ENCODE peak calls at places on chromosomes 2 and 18, in six cellular contexts. J, Y, E, F, S and C are unnamed samples.

GRCh38 chr2:234463626-234464290 is 33.1 kb downstream of the ARL4C start:
- DNase-seq in S (no peak), F (no peak), E (no peak), J (no peak), Y (no peak), C (no peak)

GRCh38 chr2:109326306-109326705 is 197.3 kb downstream of the SH3RF3 start:
- DNase-seq in F (no peak), E (no peak), Y (no peak), S (no peak), J (no peak), C (no peak)

GRCh38 chr2:36834721-36835120 is 131.6 kb downstream of the STRN start:
- DNase-seq in E (no peak), J (no peak), Y (no peak), F (no peak), S (no peak), C (no peak)

GRCh38 chr2:203579131-203579643 is 44.1 kb upstream of the RAPH1 start:
- DNase-seq in E (no peak), Y (no peak), S (peak), F (peak), J (peak), C (no peak)

GRCh38 chr2:199488772-199489400 is 31.1 kb upstream of the SATB2 start:
- DNase-seq in S (peak), Y (no peak), F (peak), J (no peak), E (peak), C (peak)

GRCh38 chr18:35026407-35027061 is 14.7 kb upstream of the MAPRE2 start:
- DNase-seq in Y (no peak), S (no peak), J (no peak), F (peak), E (no peak), C (no peak)

GRCh38 chr2:237895544-237896506 is 36.4 kb downstream of the RAMP1 start:
- DNase-seq in F (no peak), S (no peak), Y (no peak), J (no peak), E (no peak), C (no peak)

GRCh38 chr2:166375205-166375735 is 474 bp downstream of the SCN9A start:
- DNase-seq in E (no peak), S (no peak), F (peak), Y (no peak), J (no peak), C (no peak)

GRCh38 chr2:159046966-159047365 is 78.5 kb downstream of the TANC1 start:
- DNase-seq in S (no peak), F (no peak), Y (no peak), E (no peak), J (no peak), C (no peak)

GRCh38 chr2:88600038-88600465 is 27.2 kb downstream of the EIF2AK3 start:
- DNase-seq in F (peak), S (peak), J (no peak), E (peak), Y (peak), C (peak)

GRCh38 chr2:215567504-215567903 is 131.6 kb upstream of the FN1 start:
- DNase-seq in F (peak), J (no peak), E (no peak), Y (no peak), S (peak), C (no peak)

GRCh38 chr2:240933966-240934700 is 28.0 kb downstream of the CROCC2 start:
- DNase-seq in E (no peak), J (peak), F (no peak), Y (no peak), S (no peak), C (no peak)

GRCh38 chr2:20397811-20398447 is 47.3 kb upstream of the PUM2 start:
- DNase-seq in E (no peak), S (no peak), Y (no peak), J (no peak), F (no peak), C (no peak)

GRCh38 chr18:4232656-4233055 is 222.5 kb downstream of the DLGAP1 start:
- DNase-seq in F (peak), J (no peak), Y (no peak), S (no peak), E (no peak), C (no peak)

GRCh38 chr2:26838121-26838906 is 9.6 kb upstream of the DPYSL5 start:
- DNase-seq in S (no peak), E (no peak), Y (no peak), J (no peak), F (no peak), C (no peak)

GRCh38 chr2:42010743-42011298 is 37.0 kb upstream of the PKDCC start:
- DNase-seq in S (no peak), J (no peak), Y (peak), F (no peak), E (peak), C (no peak)

GRCh38 chr2:203873921-203874631 is 6.5 kb downstream of the CTLA4 start:
- DNase-seq in J (no peak), F (no peak), Y (no peak), E (no peak), S (no peak), C (peak)

GRCh38 chr2:241708879-241709278 is 7.0 kb downstream of the ING5 start:
- DNase-seq in Y (no peak), S (no peak), E (no peak), J (no peak), F (no peak), C (no peak)

GRCh38 chr2:12501469-12502147 is 215.1 kb upstream of the TRIB2 start:
- DNase-seq in S (peak), F (peak), E (no peak), J (peak), Y (no peak), C (no peak)

GRCh38 chr2:241040811-241041334 is 42.5 kb downstream of the SNED1 start:
- DNase-seq in S (no peak), J (no peak), F (no peak), Y (no peak), E (no peak), C (no peak)

GRCh38 chr2:239142806-239143205 is 258.0 kb downstream of the HDAC4 start:
- DNase-seq in J (no peak), Y (no peak), F (peak), E (no peak), S (no peak), C (no peak)

GRCh38 chr18:79950440-79951341 is 762 bp downstream of the SLC66A2 start:
- DNase-seq in S (peak), F (peak), Y (no peak), J (peak), E (no peak), C (peak)

GRCh38 chr2:236057375-236057774 is 110.8 kb downstream of the GBX2 start:
- DNase-seq in J (no peak), F (no peak), Y (no peak), S (no peak), E (no peak), C (no peak)

GRCh38 chr2:27263287-27264252 is 723 bp upstream of the SLC30A3 start:
- DNase-seq in E (no peak), Y (no peak), F (no peak), J (no peak), S (peak), C (no peak)

GRCh38 chr18:48994044-48994651 is 43.4 kb upstream of the SMAD7 start:
- DNase-seq in Y (peak), S (no peak), F (no peak), J (peak), E (peak), C (no peak)

GRCh38 chr2:146642066-146642465 is 1202.8 kb upstream of the ACVR2A start:
- DNase-seq in E (no peak), F (no peak), J (no peak), Y (no peak), S (no peak), C (no peak)

GRCh38 chr2:161357097-161357496 is 48.9 kb downstream of the PSMD14 start:
- DNase-seq in J (no peak), S (no peak), F (no peak), E (no peak), Y (no peak), C (no peak)

GRCh38 chr18:68965817-68966216 is 167.9 kb downstream of the CCDC102B start:
- DNase-seq in E (no peak), Y (no peak), J (no peak), S (no peak), F (no peak), C (no peak)

GRCh38 chr18:23504720-23505119 is 1.4 kb downstream of the RMC1 start:
- DNase-seq in F (peak), Y (no peak), J (no peak), E (no peak), S (peak), C (no peak)

GRCh38 chr2:76867854-76868253 is 654.3 kb downstream of the LRRTM4 start:
- DNase-seq in S (no peak), Y (no peak), J (no peak), F (no peak), E (no peak), C (peak)

GRCh38 chr2:234973008-234973407 is 21.2 kb downstream of the SH3BP4 start:
- DNase-seq in E (no peak), J (no peak), F (no peak), Y (no peak), S (no peak), C (no peak)

GRCh38 chr18:46542545-46542944 is 114.5 kb downstream of the LOXHD1 start:
- DNase-seq in Y (no peak), J (no peak), F (no peak), E (no peak), S (no peak), C (peak)

GRCh38 chr2:53896864-53897263 is 37.1 kb upstream of the GPR75 start:
- DNase-seq in S (no peak), F (no peak), J (no peak), Y (no peak), E (peak), C (no peak)

GRCh38 chr2:204187513-204188088 is 251.0 kb downstream of the ICOS start:
- DNase-seq in Y (no peak), S (no peak), J (no peak), F (no peak), E (no peak), C (no peak)

DNA sequence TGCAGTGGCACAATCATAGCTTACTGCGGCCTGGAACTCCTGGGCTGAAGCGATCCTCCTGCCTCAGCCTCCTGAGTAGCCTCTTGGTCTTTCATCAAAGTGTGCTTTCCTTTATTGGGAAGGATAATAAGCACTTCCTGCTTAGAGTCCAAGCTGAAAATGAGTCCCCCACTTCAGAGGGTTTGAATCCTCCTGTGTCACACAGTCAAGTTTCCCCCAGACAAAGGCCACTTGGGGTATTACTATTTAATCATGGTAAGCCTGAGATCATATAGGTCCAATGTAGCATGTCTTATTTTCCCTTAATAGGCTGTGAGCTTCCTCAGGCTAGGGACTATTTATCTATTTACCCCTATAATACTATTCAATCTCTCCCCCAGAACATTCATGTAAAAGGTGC is 11.4 kb upstream of the KIAA2012 start:
- DNase-seq in F (no peak), J (no peak), Y (no peak), S (no peak), E (no peak), C (no peak)
- TF ChIP-seq CTCF in F (no peak), J (no peak), Y (no peak), S (no peak), E (no peak), C (no peak)

DNA sequence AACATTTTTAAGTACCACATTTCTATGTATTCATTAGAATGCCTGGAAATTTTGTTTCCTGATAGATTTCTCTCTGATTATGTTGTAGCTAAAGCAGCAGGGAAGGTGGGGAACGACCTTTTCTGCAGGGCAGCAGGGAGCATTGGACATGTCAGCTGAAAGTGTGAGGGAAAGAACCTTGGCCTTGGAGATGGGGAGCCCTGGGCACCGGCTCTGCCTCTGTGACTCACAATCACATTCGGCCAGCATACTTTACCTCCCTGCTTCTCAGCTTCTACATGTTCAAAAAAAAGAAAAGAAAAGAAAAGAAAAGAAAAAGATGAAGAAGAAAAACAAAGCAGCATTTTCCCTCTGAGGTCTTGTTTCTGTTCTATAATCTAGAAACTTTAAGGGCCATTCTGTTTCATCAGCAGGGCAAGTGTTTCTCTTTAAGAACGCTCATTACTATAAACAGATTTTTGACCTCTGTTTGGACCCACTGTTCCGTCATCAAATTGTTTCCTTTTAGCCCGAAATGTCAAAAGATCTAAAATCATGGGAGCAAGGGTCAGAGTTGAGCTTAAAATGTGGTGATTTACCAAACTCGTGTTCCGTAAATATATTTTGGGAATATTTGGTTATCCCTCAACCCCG is 27.9 kb downstream of the SETBP1 start:
- DNase-seq in J (no peak), E (no peak), F (no peak), S (no peak), Y (no peak), C (no peak)
- TF ChIP-seq CTCF in J (no peak), E (no peak), F (no peak), S (no peak), Y (no peak), C (no peak)

GRCh38 chr2:17635007-17635406 is 94.5 kb downstream of the VSNL1 start:
- DNase-seq in S (no peak), Y (no peak), E (no peak), F (no peak), J (no peak), C (no peak)
- TF ChIP-seq CTCF in S (no peak), Y (no peak), E (no peak), F (no peak), J (no peak), C (no peak)

DNA sequence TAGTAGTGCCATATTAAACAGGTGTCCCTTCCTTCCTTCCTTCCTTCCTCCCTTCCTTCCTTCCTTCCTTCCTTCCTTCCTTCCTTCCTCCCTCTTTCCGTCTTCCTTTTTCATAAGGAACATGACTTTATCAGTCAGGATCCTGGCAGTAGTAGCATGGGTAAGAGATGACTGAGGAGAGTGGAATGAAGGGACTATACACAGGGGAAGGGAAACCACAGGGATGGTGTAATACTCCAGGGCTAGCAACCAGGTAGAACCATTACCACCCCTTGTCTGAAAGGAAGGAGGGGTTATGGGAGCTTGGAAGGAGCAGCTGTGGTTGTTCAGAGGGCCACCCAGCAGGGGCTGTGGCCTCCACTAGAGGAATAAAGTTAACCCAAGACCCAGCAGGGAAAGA is 23.2 kb upstream of the KDM3A start:
- DNase-seq in Y (no peak), S (no peak), F (no peak), E (no peak), J (no peak), C (no peak)
- TF ChIP-seq CTCF in Y (no peak), S (no peak), F (no peak), E (no peak), J (no peak), C (no peak)

GRCh38 chr2:231191896-231192872 is 6.2 kb upstream of the ARMC9 start:
- DNase-seq in Y (peak), F (peak), J (peak), S (no peak), E (no peak), C (peak)
- TF ChIP-seq CTCF in Y (peak), F (peak), J (peak), S (peak), E (peak), C (peak)

GRCh38 chr18:9321709-9322108 is 12.9 kb upstream of the TWSG1 start:
- DNase-seq in S (no peak), Y (no peak), F (no peak), J (no peak), E (no peak), C (no peak)

GRCh38 chr18:9325716-9326115 is 8.9 kb upstream of the TWSG1 start:
- DNase-seq in S (no peak), J (no peak), F (no peak), Y (no peak), E (no peak), C (no peak)

GRCh38 chr18:9321017-9321452 is 13.5 kb upstream of the TWSG1 start:
- DNase-seq in E (peak), Y (no peak), S (no peak), J (no peak), F (no peak), C (no peak)

GRCh38 chr18:9323750-9324445 is 10.7 kb upstream of the TWSG1 start:
- DNase-seq in J (no peak), E (peak), S (no peak), F (no peak), Y (peak), C (no peak)

DNA sequence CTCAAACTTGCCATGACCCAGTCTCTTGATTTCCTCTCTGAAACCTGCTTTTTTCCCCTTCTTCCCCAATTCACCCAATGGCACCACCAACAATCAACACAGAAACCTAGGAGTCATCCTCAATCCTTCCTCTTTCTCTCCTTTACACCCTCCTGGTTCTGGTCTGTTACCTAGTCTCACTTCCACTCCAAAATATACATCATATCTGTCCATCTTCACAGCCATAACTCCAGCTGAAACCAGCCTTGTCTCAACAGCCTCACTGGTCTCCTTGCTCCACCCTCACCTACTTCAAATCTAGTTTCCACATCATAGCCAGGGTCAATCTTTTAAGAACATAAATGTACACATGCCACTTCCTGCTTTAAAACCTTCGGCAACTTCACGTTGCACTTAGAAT is 11.8 kb upstream of the TWSG1 start:
- DNase-seq in J (no peak), Y (no peak), F (no peak), S (no peak), E (no peak), C (no peak)
- TF ChIP-seq CTCF in J (no peak), Y (no peak), F (no peak), S (no peak), E (no peak), C (no peak)